ENCODE peak calls at places on chromosomes 2 and 18, in eight cellular contexts. V is NCI-H774; K is glomerular endothelial cell; A is activated naive CD4-positive, alpha-beta T cell treated with Interleukin-2 at 50 U/mL for 16 hours; F is mesenteric fat pad; Z is NCI-H1436; J is activated CD8-positive, alpha-beta memory T cell treated with anti-CD3 and anti-CD28 coated beads for 1 hour; X is AG04449. C is an unnamed sample.

GRCh38 chr2:237759176-237759575 is 39.4 kb upstream of the RBM44 start:
- DNase-seq in V (no peak), K (no peak), A (no peak), F (no peak), Z (no peak), J (no peak), X (no peak), C (no peak)

GRCh38 chr18:12838178-12838634 is 45.8 kb downstream of the PTPN2 start:
- DNase-seq in V (no peak), K (no peak), A (no peak), F (no peak), Z (no peak), J (no peak), X (peak; percentile 84), C (no peak)

GRCh38 chr2:58620896-58621295 is 379.8 kb upstream of the FANCL start:
- DNase-seq in V (no peak), K (no peak), A (no peak), F (no peak), Z (no peak), J (no peak), X (no peak), C (no peak)

GRCh38 chr2:112831956-112832567 is 4.5 kb downstream of the IL1B start:
- DNase-seq in V (no peak), K (no peak), A (no peak), F (no peak), Z (no peak), J (no peak), X (no peak), C (no peak)

GRCh38 chr18:59265246-59266018 is 7.8 kb downstream of the RAX start:
- DNase-seq in V (no peak), K (no peak), A (no peak), F (no peak), Z (peak; percentile 37), J (no peak), X (no peak), C (peak; percentile 17)

GRCh38 chr2:232984451-232985207 is 28.4 kb downstream of the NGEF start:
- DNase-seq in V (no peak), K (no peak), A (no peak), F (peak; percentile 33), Z (no peak), J (no peak), X (no peak), C (no peak)

GRCh38 chr2:239181074-239181581 is 219.7 kb downstream of the HDAC4 start:
- DNase-seq in V (no peak), K (no peak), A (no peak), F (peak; percentile 68), Z (no peak), J (no peak), X (no peak), C (no peak)

GRCh38 chr18:39761273-39761672 is 2193.8 kb upstream of the PIK3C3 start:
- DNase-seq in V (no peak), K (no peak), A (no peak), F (no peak), Z (no peak), J (no peak), X (no peak), C (no peak)

GRCh38 chr2:229254206-229254605 is 16.9 kb downstream of the PID1 start:
- DNase-seq in V (no peak), K (no peak), A (no peak), F (no peak), Z (no peak), J (no peak), X (no peak), C (no peak)

GRCh38 chr2:173752152-173752551 is 213.0 kb downstream of the SP3 start:
- DNase-seq in V (no peak), K (no peak), A (no peak), F (no peak), Z (no peak), J (no peak), X (no peak), C (peak; percentile 34)

GRCh38 chr2:134679294-134679693 is 39.5 kb downstream of the TMEM163 start:
- DNase-seq in V (no peak), K (no peak), A (no peak), F (no peak), Z (no peak), J (no peak), X (no peak), C (no peak)

GRCh38 chr2:33336036-33336625 is 140.3 kb upstream of the RASGRP3 start:
- DNase-seq in V (no peak), K (no peak), A (no peak), F (no peak), Z (no peak), J (no peak), X (no peak), C (no peak)

GRCh38 chr18:26657618-26658581 is 109.5 kb upstream of the KCTD1 start:
- DNase-seq in V (no peak), K (no peak), A (no peak), F (no peak), Z (no peak), J (no peak), X (no peak), C (no peak)

GRCh38 chr2:20214566-20215182 is 10.3 kb downstream of the SDC1 start:
- DNase-seq in V (no peak), K (no peak), A (no peak), F (no peak), Z (no peak), J (no peak), X (no peak), C (no peak)

GRCh38 chr18:55031576-55031975 is 72.3 kb upstream of the CCDC68 start:
- DNase-seq in V (no peak), K (no peak), A (no peak), F (no peak), Z (no peak), J (no peak), X (no peak), C (no peak)

GRCh38 chr2:118856978-118857676 is 9.7 kb upstream of the EN1 start:
- DNase-seq in V (no peak), K (no peak), A (no peak), F (no peak), Z (no peak), J (no peak), X (no peak), C (no peak)

GRCh38 chr18:35740616-35741015 is 159.1 kb downstream of the GALNT1 start:
- DNase-seq in V (no peak), K (no peak), A (no peak), F (no peak), Z (no peak), J (no peak), X (no peak), C (no peak)

GRCh38 chr2:73823916-73824523 is 4.7 kb upstream of the STAMBP start:
- DNase-seq in V (peak; percentile 41), K (peak; percentile 75), A (no peak), F (no peak), Z (peak; percentile 58), J (no peak), X (peak; percentile 70), C (peak; percentile 93)

GRCh38 chr2:121080013-121080772 is 204.8 kb downstream of the TFCP2L1 start:
- DNase-seq in V (peak; percentile 37), K (peak; percentile 33), A (peak; percentile 40), F (no peak), Z (peak; percentile 20), J (peak; percentile 2), X (no peak), C (peak; percentile 79)

GRCh38 chr2:160918909-160919503 is 241.2 kb upstream of the TANK start:
- DNase-seq in V (peak; percentile 20), K (no peak), A (peak; percentile 21), F (no peak), Z (no peak), J (peak; percentile 11), X (no peak), C (peak; percentile 87)

GRCh38 chr18:7566587-7567486 is at the start of gene PTPRM:
- DNase-seq in V (peak; percentile 55), K (no peak), A (peak; percentile 51), F (peak; percentile 95), Z (peak; percentile 42), J (no peak), X (no peak), C (peak; percentile 94)